ENCODE peak calls at places on chromosome 6, in seven cellular contexts. R is HT1080; F is activated CD8-positive, alpha-beta T cell treated with anti-CD3 and anti-CD28 coated beads for 36 hours; N is T47D; G is IMR-90; L is tibial nerve; Q is NCI-H510A treated with DMSO at 0.1 percent for 48 hours. U is an unnamed sample.

GRCh38 chr6:53458097-53458866 is 86.6 kb downstream of the GCLC start:
- DNase-seq in N (peak), Q (no peak), F (no peak), L (no peak), R (no peak), G (no peak), U (no peak)

GRCh38 chr6:140774080-140774505 is 1358.6 kb upstream of the GJE1 start:
- DNase-seq in G (peak), N (no peak), L (no peak), R (peak), Q (peak), F (peak), U (no peak)

GRCh38 chr6:111920581-111920980 is 47.3 kb upstream of the FYN start:
- DNase-seq in G (no peak), F (no peak), R (no peak), Q (no peak), L (no peak), N (no peak), U (no peak)

GRCh38 chr6:38171997-38172738 is 352.6 kb downstream of the ZFAND3 start:
- DNase-seq in L (no peak), R (no peak), Q (no peak), N (no peak), G (no peak), F (no peak), U (no peak)

GRCh38 chr6:90079555-90080490 is 185.6 kb downstream of the GJA10 start:
- DNase-seq in L (no peak), R (no peak), N (no peak), G (no peak), F (peak), Q (no peak), U (no peak)

GRCh38 chr6:119312875-119313338 is 36.7 kb downstream of the MAN1A1 start:
- DNase-seq in Q (no peak), N (no peak), G (no peak), R (no peak), L (no peak), F (peak), U (no peak)

GRCh38 chr6:36127462-36128016 is 2.8 kb upstream of the MAPK13 start:
- DNase-seq in F (no peak), L (no peak), G (peak), N (no peak), R (peak), Q (no peak), U (no peak)

GRCh38 chr6:10719386-10720228 is 3.3 kb upstream of the TMEM14C start:
- DNase-seq in F (peak), N (no peak), G (no peak), Q (no peak), R (peak), L (no peak), U (no peak)

GRCh38 chr6:106324726-106325335 is 729 bp downstream of the ATG5 start:
- DNase-seq in F (no peak), G (peak), Q (no peak), L (no peak), R (no peak), N (no peak), U (no peak)

GRCh38 chr6:35388772-35389352 is 46.5 kb downstream of the PPARD start:
- DNase-seq in Q (no peak), L (no peak), G (no peak), N (no peak), F (no peak), R (no peak), U (no peak)

GRCh38 chr6:12294851-12295536 is 4.8 kb downstream of the EDN1 start:
- DNase-seq in G (no peak), L (no peak), F (no peak), N (peak), Q (no peak), R (no peak), U (no peak)

GRCh38 chr6:84515082-84515481 is 249.3 kb downstream of the TBX18 start:
- DNase-seq in Q (no peak), R (peak), L (no peak), G (no peak), N (no peak), F (no peak), U (no peak)